ENCODE peak calls at places on chromosomes 4 and X, in four cellular contexts. Y is Peyer's patch, T is NCI-H524 treated with DMSO at 0.1 percent for 48 hours, J is NCI-H1092. K is an unnamed sample.

GRCh38 chr4:188021548-188022249 is 26.1 kb downstream of the ZFP42 start:
- DNase-seq in Y (no peak), T (no peak), J (no peak), K (no peak)

GRCh38 chr4:89868261-89868660 is 26.4 kb upstream of the MMRN1 start:
- DNase-seq in T (no peak), J (no peak), Y (no peak), K (no peak)

GRCh38 chrX:57178605-57179004 is 41.4 kb upstream of the SPIN2A start:
- DNase-seq in Y (no peak), J (no peak), T (no peak), K (no peak)

GRCh38 chrX:134622056-134622812 is 36.0 kb downstream of the PLAC1 start:
- DNase-seq in Y (no peak), T (no peak), J (no peak), K (no peak)

GRCh38 chr4:84477738-84478137 is 21.4 kb downstream of the NKX6-1 start:
- DNase-seq in J (no peak), Y (no peak), T (no peak), K (no peak)

GRCh38 chr4:2413821-2414610 is 4.4 kb downstream of the ZFYVE28 start:
- DNase-seq in Y (no peak), J (no peak), T (no peak), K (no peak)

GRCh38 chr4:127403523-127404084 is 229.2 kb upstream of the INTU start:
- DNase-seq in Y (no peak), T (no peak), J (no peak), K (no peak)

GRCh38 chr4:185480016-185480732 is 8.6 kb upstream of the CCDC110 start:
- DNase-seq in J (no peak), Y (no peak), T (no peak), K (no peak)

GRCh38 chrX:103554687-103555417 is 30.5 kb upstream of the TCEAL4 start:
- DNase-seq in J (no peak), Y (peak), T (no peak), K (no peak)

GRCh38 chr4:145293658-145294057 is 113.3 kb upstream of the OTUD4 start:
- DNase-seq in J (no peak), T (no peak), Y (no peak), K (no peak)

GRCh38 chr4:185685804-185686203 is 126.2 kb downstream of the SORBS2 start:
- DNase-seq in J (no peak), Y (no peak), T (no peak), K (no peak)

GRCh38 chrX:125203379-125203736 is 116.3 kb upstream of the TEX13C start:
- DNase-seq in T (no peak), J (no peak), Y (no peak), K (no peak)

K was measured in KG1.